ENCODE peak calls at places on chromosomes 7 and 10, in nine cellular contexts. J, G, T, Q, I, C, E, M and U are unnamed samples. For H3K9me3, the result is how much of the 10 kb centered on the place peaks cover.

GRCh38 chr7:77338883-77339629 is 77.1 kb downstream of the GSAP start:
- DNase-seq in J (no peak), G (peak), T (no peak), Q (no peak), I (no peak), C (no peak), E (no peak), M (peak), U (no peak)

GRCh38 chr7:55018361-55019328 is at the start of gene EGFR:
- DNase-seq in J (peak), G (peak), T (peak), Q (peak), I (no peak), C (peak), E (no peak), M (peak), U (no peak)

GRCh38 chr7:46775020-46775419 is 806.9 kb downstream of the TNS3 start:
- DNase-seq in J (no peak), G (no peak), T (no peak), Q (no peak), I (no peak), C (no peak), E (no peak), M (no peak), U (no peak)

GRCh38 chr10:3123571-3124411 is 48.8 kb downstream of the PITRM1 start:
- DNase-seq in J (peak), G (no peak), T (no peak), Q (no peak), I (no peak), C (no peak), E (no peak), M (no peak), U (no peak)

GRCh38 chr7:29623976-29624375 is 60.3 kb downstream of the PRR15 start:
- DNase-seq in J (no peak), G (no peak), T (no peak), Q (no peak), I (no peak), C (no peak), E (no peak), M (no peak), U (no peak)

GRCh38 chr7:74343281-74344127 is 54.3 kb downstream of the CLIP2 start:
- DNase-seq in J (no peak), G (no peak), T (no peak), Q (no peak), I (peak), C (no peak), E (no peak), M (peak), U (no peak)

GRCh38 chr7:28830831-28831230 is 127.3 kb downstream of the TRIL start:
- DNase-seq in J (no peak), G (no peak), T (no peak), Q (no peak), I (no peak), C (no peak), E (no peak), M (no peak), U (no peak)

GRCh38 chr7:107232568-107233090 is 63.8 kb downstream of the HBP1 start:
- DNase-seq in J (no peak), G (no peak), T (no peak), Q (no peak), I (no peak), C (no peak), E (no peak), M (peak), U (no peak)

GRCh38 chr10:122419890-122420623 is 34.4 kb upstream of the ARMS2 start:
- DNase-seq in J (no peak), G (no peak), T (no peak), Q (no peak), I (no peak), C (no peak), E (no peak), M (peak), U (no peak)

GRCh38 chr7:99772565-99772964 is 11.4 kb downstream of the CYP3A4 start:
- DNase-seq in J (no peak), G (no peak), T (no peak), Q (no peak), I (no peak), C (no peak), E (no peak), M (no peak), U (no peak)

GRCh38 chr10:35127289-35127891 is 744 bp downstream of the CREM start:
- DNase-seq in J (peak), G (peak), T (peak), Q (peak), I (peak), C (peak), E (peak), M (peak), U (peak)

GRCh38 chr10:126576336-126576735 is 94.2 kb downstream of the C10orf90 start:
- DNase-seq in J (no peak), G (no peak), T (no peak), Q (no peak), I (no peak), C (no peak), E (no peak), M (peak), U (no peak)

GRCh38 chr10:91632671-91633550 is at the start of gene PPP1R3C:
- DNase-seq in J (peak), G (peak), T (peak), Q (peak), I (no peak), C (peak), E (peak), M (peak), U (no peak)

GRCh38 chr10:127937915-127938440 is 31.1 kb downstream of the PTPRE start:
- DNase-seq in J (no peak), G (no peak), T (no peak), Q (no peak), I (no peak), C (no peak), E (no peak), M (no peak), U (no peak)

GRCh38 chr7:104106106-104106505 is 101.7 kb downstream of the ORC5 start:
- DNase-seq in J (no peak), G (no peak), T (no peak), Q (no peak), I (no peak), C (no peak), E (no peak), M (peak), U (no peak)

GRCh38 chr7:95628831-95629439 is 32.6 kb upstream of the PDK4 start:
- DNase-seq in J (no peak), G (no peak), T (no peak), Q (no peak), I (no peak), C (no peak), E (no peak), M (peak), U (no peak)

GRCh38 chr10:124164252-124164651 is 70.9 kb upstream of the CHST15 start:
- DNase-seq in J (no peak), G (no peak), T (no peak), Q (no peak), I (no peak), C (no peak), E (no peak), M (no peak), U (no peak)

GRCh38 chr10:129811208-129811607 is 152.9 kb downstream of the EBF3 start:
- DNase-seq in J (no peak), G (no peak), T (no peak), Q (no peak), I (no peak), C (no peak), E (no peak), M (no peak), U (no peak)

GRCh38 chr10:129809431-129809830 is 154.6 kb downstream of the EBF3 start:
- DNase-seq in J (no peak), G (no peak), T (no peak), Q (no peak), I (no peak), C (no peak), E (no peak), M (no peak), U (no peak)

GRCh38 chr10:129809841-129810240 is 154.2 kb downstream of the EBF3 start:
- DNase-seq in J (no peak), G (no peak), T (no peak), Q (no peak), I (no peak), C (no peak), E (no peak), M (no peak), U (no peak)

GRCh38 chr10:129807211-129807610 is 156.9 kb downstream of the EBF3 start:
- DNase-seq in J (no peak), G (no peak), T (no peak), Q (no peak), I (no peak), C (no peak), E (no peak), M (no peak), U (no peak)

DNA sequence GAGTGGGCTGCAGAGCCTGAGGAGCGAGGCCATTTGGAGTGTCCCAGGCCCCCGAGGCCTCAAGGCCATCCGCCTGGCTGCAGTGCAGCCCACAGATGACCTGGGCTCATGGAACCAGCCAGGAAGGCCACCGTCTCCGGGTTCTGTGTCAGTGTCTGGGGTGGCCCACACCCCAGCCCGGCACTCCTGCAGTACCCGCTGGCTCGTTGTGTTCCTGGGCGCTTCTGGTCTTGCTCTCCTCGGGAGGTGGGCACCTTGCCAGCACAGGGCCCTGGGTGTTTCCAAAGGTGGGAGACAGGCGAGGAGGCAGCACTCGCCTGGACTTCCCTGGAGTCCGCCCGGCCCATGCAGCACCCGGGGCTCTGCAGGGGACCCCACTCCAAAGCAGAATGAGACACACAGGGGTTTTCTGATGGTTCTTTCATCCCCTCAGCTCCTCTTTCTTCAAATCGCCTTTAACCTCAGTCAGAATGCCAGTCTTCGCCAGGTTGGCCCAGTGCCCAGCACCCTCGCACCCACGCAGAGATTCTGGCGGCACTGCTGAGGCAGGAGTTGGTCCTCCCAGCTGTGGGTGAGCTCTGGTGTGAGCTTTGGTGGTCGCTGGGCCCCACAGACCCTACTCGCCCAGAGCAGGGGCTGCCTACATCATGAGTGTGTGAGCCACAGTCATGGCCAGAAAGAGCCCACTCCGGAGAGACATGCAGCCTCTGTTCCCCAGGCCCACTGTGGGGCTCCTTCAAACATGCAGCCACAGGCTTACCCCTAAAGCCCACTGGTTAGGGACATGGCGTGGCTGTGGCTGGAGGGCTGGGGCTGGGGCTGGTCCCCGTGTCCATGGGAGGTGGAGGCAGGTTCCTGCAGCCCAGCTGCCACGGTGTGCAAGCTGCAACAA is 155.7 kb downstream of the EBF3 start:
- DNase-seq in J (no peak), G (no peak), T (no peak), Q (no peak), I (no peak), C (no peak), E (no peak), M (no peak), U (no peak)
- H3K9me3 ChIP-seq in J (under half), G (under half), T (under half), Q (under half), I (under half), C (under half), E (under half), M (under half), U (under half)

DNA sequence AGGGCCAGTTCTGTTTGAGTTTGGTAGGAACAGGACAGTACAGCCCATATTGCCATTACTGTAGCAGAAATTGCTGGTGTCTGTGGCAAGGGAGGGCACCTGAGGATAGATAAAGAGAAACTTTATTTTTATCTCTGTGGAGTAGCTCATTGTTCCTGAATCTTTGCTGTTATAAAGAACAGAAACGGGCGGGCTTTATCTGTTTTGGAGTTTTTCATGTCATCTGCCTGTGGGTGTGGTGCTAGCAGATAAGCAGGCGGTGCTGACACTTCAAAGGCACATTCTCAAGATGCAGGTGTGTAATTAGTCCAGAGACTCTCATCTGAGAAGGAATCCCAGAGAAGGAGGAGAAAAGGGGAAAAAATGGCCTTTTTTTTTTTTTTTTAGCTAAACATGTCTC is 11.5 kb downstream of the ZNF273 start:
- DNase-seq in J (no peak), G (no peak), T (no peak), Q (no peak), I (peak), C (no peak), E (no peak), M (no peak), U (no peak)
- H3K9me3 ChIP-seq in J (under half), G (under half), T (under half), Q (under half), I (under half), C (half or more), E (under half), M (under half), U (under half)

GRCh38 chr10:31678573-31679122 is 250.0 kb downstream of the ARHGAP12 start:
- DNase-seq in J (no peak), G (no peak), T (no peak), Q (no peak), I (no peak), C (no peak), E (no peak), M (no peak), U (no peak)
- H3K9me3 ChIP-seq in J (under half), G (under half), T (under half), Q (under half), I (under half), C (under half), E (under half), M (under half), U (under half)

GRCh38 chr10:77840636-77841035 is 85.9 kb downstream of the DLG5 start:
- DNase-seq in J (no peak), G (no peak), T (no peak), Q (no peak), I (no peak), C (no peak), E (no peak), M (no peak), U (no peak)

GRCh38 chr10:77844177-77844576 is 82.4 kb downstream of the DLG5 start:
- DNase-seq in J (no peak), G (no peak), T (no peak), Q (no peak), I (no peak), C (no peak), E (no peak), M (no peak), U (no peak)

GRCh38 chr10:77841711-77842375 is 84.7 kb downstream of the DLG5 start:
- DNase-seq in J (no peak), G (no peak), T (no peak), Q (no peak), I (no peak), C (no peak), E (no peak), M (no peak), U (no peak)

GRCh38 chr10:77843264-77843663 is 83.3 kb downstream of the DLG5 start:
- DNase-seq in J (no peak), G (no peak), T (no peak), Q (no peak), I (no peak), C (no peak), E (no peak), M (no peak), U (no peak)

DNA sequence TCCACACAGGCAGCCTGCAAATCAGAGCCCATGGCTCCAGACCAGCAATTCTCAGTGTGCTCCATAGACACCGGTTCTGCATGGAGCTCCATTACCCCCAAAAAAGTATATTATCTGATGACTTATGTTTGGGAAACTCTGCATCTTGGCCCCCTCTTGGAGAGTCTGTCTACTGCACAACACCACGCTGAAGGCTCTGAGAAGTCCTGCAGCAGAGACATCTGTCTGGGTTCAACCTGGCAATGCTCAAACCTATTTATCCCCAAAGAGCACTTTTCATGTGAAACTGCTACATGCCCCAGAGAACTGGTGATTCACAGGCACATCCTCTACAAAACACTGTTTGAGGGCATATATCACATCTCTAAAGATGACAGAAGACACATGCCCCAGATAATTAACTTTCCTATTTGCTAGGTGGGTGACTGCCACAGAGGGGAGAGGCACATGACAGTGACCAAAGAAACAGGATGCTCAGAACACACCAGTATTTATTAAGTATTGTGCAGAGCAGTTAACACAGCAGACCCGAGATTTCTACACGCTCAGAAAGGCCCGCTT is 83.8 kb downstream of the DLG5 start:
- DNase-seq in J (no peak), G (no peak), T (no peak), Q (no peak), I (no peak), C (no peak), E (no peak), M (no peak), U (no peak)
- H3K9me3 ChIP-seq in J (under half), G (under half), T (under half), Q (under half), I (under half), C (under half), E (under half), M (under half), U (under half)

GRCh38 chr7:150345012-150345411 is 3.6 kb upstream of the RARRES2 start:
- DNase-seq in J (no peak), G (no peak), T (no peak), Q (no peak), I (no peak), C (no peak), E (no peak), M (no peak), U (no peak)

GRCh38 chr7:150344299-150344698 is 2.9 kb upstream of the RARRES2 start:
- DNase-seq in J (no peak), G (no peak), T (no peak), Q (no peak), I (no peak), C (no peak), E (no peak), M (no peak), U (no peak)

GRCh38 chr7:150342119-150342405 is 633 bp upstream of the RARRES2 start:
- DNase-seq in J (no peak), G (no peak), T (no peak), Q (no peak), I (no peak), C (no peak), E (no peak), M (no peak), U (no peak)

GRCh38 chr7:150341263-150342118 is at the start of gene RARRES2:
- DNase-seq in J (peak), G (no peak), T (peak), Q (peak), I (peak), C (no peak), E (no peak), M (no peak), U (no peak)

DNA sequence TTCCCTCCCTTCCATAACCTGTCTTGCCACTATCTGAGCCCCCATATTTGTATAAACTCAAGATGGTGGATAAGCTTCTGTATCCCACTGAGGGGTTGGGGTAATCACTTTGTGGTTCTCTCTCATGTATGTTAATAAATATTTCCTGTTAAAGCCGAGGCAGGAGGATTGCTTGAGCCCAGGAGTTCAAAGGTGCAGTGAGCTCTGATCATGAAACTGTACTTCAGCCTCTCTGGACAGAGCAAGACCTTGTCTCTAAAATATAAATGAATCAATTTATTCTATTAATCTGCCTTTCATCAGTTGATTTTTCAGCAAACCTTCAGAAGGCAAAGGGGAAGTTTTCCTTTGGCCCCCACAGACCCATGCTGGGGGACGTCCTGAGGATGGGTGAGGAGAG is 1.8 kb upstream of the RARRES2 start:
- DNase-seq in J (no peak), G (no peak), T (no peak), Q (no peak), I (no peak), C (no peak), E (no peak), M (no peak), U (no peak)
- H3K9me3 ChIP-seq in J (under half), G (under half), T (under half), Q (under half), I (under half), C (under half), E (under half), M (under half), U (under half)